ENCODE peak calls at places on chromosomes 13 and 19, in six cellular contexts. One of them, this sample, is unnamed. For H3K4me1, the result is how much of the 10 kb centered on the place peaks cover.

GRCh38 chr19:43820098-43820860 is 6.8 kb upstream of the ZNF283 start:
- DNase-seq in right atrium auricular region: no peak
- DNase-seq in thyroid gland: peak
- DNase-seq in PC-3: no peak
- DNase-seq in hepatocyte: no peak
- DNase-seq in Peyer's patch: no peak
- DNase-seq in this sample: peak

GRCh38 chr13:36718146-36718545 is 44.3 kb downstream of the SERTM1 start:
- DNase-seq in right atrium auricular region: no peak
- DNase-seq in thyroid gland: no peak
- DNase-seq in PC-3: peak
- DNase-seq in hepatocyte: no peak
- DNase-seq in Peyer's patch: no peak
- DNase-seq in this sample: no peak

GRCh38 chr13:48892311-48892710 is 83.4 kb upstream of the FNDC3A start:
- DNase-seq in right atrium auricular region: no peak
- DNase-seq in thyroid gland: no peak
- DNase-seq in PC-3: peak
- DNase-seq in hepatocyte: peak
- DNase-seq in Peyer's patch: no peak
- DNase-seq in this sample: no peak

GRCh38 chr19:371501-372160 is 27.0 kb upstream of the MIER2 start:
- DNase-seq in right atrium auricular region: no peak
- DNase-seq in thyroid gland: no peak
- DNase-seq in PC-3: no peak
- DNase-seq in hepatocyte: no peak
- DNase-seq in Peyer's patch: peak
- DNase-seq in this sample: no peak

GRCh38 chr19:35644206-35644986 is 2.9 kb downstream of the ETV2 start:
- DNase-seq in right atrium auricular region: peak
- DNase-seq in thyroid gland: peak
- DNase-seq in PC-3: peak
- DNase-seq in hepatocyte: peak
- DNase-seq in Peyer's patch: peak
- DNase-seq in this sample: peak

GRCh38 chr13:95524270-95524901 is 28.1 kb upstream of the CLDN10 start:
- DNase-seq in right atrium auricular region: no peak
- DNase-seq in thyroid gland: no peak
- DNase-seq in PC-3: peak
- DNase-seq in hepatocyte: no peak
- DNase-seq in Peyer's patch: no peak
- DNase-seq in this sample: no peak

GRCh38 chr19:3984908-3985642 is at the start of gene EEF2:
- DNase-seq in right atrium auricular region: peak
- DNase-seq in thyroid gland: peak
- DNase-seq in PC-3: peak
- DNase-seq in hepatocyte: peak
- DNase-seq in Peyer's patch: peak
- DNase-seq in this sample: peak

GRCh38 chr19:46927893-46928292 is 67.1 kb downstream of the ARHGAP35 start:
- DNase-seq in right atrium auricular region: no peak
- DNase-seq in thyroid gland: no peak
- DNase-seq in PC-3: no peak
- DNase-seq in hepatocyte: no peak
- DNase-seq in Peyer's patch: no peak
- DNase-seq in this sample: no peak

DNA sequence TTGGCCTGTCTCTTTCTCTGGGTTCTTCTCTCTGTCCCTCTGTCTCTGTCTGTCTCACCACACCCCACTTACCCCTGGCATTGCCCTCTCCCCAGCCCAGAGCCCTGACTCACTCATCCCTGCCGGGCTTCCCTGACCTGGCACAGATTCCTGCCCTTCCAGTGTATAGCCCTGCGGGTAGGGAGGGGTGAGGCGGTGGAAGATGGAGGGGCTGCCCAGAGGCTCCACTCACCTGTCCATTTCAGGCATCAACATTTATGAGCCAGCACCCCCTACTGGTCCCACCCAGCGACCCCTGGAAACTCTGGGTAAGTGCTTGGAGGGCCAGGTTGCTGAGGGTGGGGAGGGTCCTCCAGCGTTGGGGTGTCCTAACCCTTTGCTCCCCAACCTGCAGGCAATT is 1.0 kb downstream of the NCCRP1 start:
- DNase-seq in right atrium auricular region: no peak
- DNase-seq in thyroid gland: no peak
- DNase-seq in PC-3: peak
- DNase-seq in hepatocyte: no peak
- DNase-seq in Peyer's patch: no peak
- DNase-seq in this sample: no peak
- H3K27ac ChIP-seq in right atrium auricular region: no peak
- H3K27ac ChIP-seq in thyroid gland: no peak
- H3K27ac ChIP-seq in PC-3: no peak
- H3K27ac ChIP-seq in hepatocyte: no peak
- H3K27ac ChIP-seq in Peyer's patch: no peak
- H3K27ac ChIP-seq in this sample: no peak

DNA sequence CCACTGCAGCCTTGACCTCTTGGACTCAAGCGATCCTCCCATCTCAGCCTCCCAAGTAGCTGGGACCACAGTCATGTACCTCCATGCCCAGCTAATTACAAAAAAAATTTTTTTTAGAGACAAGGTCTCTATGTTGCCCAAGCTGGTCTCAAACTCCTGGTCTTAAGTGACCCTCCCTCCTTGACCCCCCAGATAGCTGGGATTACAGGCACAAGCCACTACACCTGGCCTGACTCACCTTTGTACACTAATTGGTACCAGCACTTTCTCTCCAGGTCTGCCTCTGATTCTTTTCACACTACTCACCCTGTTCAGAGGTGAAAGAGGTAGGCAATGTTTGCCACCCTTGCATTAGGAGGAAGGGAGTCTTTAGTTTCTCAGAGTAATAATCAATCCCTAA is 5.5 kb upstream of the EPS15L1 start:
- DNase-seq in right atrium auricular region: no peak
- DNase-seq in thyroid gland: no peak
- DNase-seq in PC-3: no peak
- DNase-seq in hepatocyte: no peak
- DNase-seq in Peyer's patch: no peak
- DNase-seq in this sample: no peak
- H3K4me3 ChIP-seq in right atrium auricular region: no peak
- H3K4me3 ChIP-seq in thyroid gland: no peak
- H3K4me3 ChIP-seq in PC-3: no peak
- H3K4me3 ChIP-seq in hepatocyte: no peak
- H3K4me3 ChIP-seq in Peyer's patch: no peak
- H3K4me3 ChIP-seq in this sample: no peak

GRCh38 chr19:6238643-6239281 is 41.0 kb downstream of the MLLT1 start:
- DNase-seq in right atrium auricular region: no peak
- DNase-seq in thyroid gland: no peak
- DNase-seq in PC-3: peak
- DNase-seq in hepatocyte: no peak
- DNase-seq in Peyer's patch: peak
- DNase-seq in this sample: peak
- H3K4me1 ChIP-seq in right atrium auricular region: half or more
- H3K4me1 ChIP-seq in thyroid gland: half or more
- H3K4me1 ChIP-seq in PC-3: under half
- H3K4me1 ChIP-seq in hepatocyte: under half
- H3K4me1 ChIP-seq in Peyer's patch: under half
- H3K4me1 ChIP-seq in this sample: under half

DNA sequence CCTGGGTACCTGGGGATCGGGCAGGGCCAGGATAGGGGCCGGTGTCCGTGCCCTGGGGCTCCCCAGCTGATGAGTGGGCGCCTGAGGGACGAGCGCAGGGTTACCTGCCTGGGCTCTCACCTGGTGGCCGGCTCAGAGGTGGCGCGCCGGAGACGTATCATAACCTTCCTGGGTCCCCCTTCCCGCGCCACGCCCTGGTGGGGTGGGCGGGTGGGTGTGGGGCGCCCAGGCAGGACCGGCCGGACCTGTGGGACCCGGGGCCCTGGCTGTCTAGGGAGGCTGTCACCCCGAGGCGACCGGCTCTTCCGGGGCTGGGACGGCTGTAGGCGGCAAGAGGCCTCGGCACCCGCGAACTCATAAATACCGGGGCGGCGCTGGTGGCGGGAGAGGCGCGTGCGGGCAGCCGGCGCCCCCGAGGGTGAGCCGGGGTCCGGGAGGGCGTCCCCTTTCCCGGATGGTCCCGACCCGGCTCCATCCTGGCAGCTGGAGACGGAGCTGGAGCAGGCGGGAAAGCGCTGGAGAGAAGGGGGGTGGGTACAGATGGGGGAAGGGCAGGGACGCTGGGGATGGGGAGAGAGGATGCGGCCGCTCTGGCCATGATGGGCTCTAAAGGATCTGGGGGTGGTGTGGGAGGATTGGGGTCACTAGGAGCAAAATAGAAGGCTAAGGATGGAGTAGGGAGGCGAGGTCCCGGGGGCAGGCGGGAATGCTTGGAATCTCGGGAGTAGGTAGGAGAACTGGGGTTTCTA is at the start of gene ACP7:
- DNase-seq in right atrium auricular region: no peak
- DNase-seq in thyroid gland: no peak
- DNase-seq in PC-3: peak
- DNase-seq in hepatocyte: peak
- DNase-seq in Peyer's patch: no peak
- DNase-seq in this sample: no peak
- H3K27ac ChIP-seq in right atrium auricular region: no peak
- H3K27ac ChIP-seq in thyroid gland: no peak
- H3K27ac ChIP-seq in PC-3: peak
- H3K27ac ChIP-seq in hepatocyte: no peak
- H3K27ac ChIP-seq in Peyer's patch: no peak
- H3K27ac ChIP-seq in this sample: no peak

GRCh38 chr19:13005861-13006370 is 10.6 kb downstream of the NFIX start:
- DNase-seq in right atrium auricular region: no peak
- DNase-seq in thyroid gland: no peak
- DNase-seq in PC-3: no peak
- DNase-seq in hepatocyte: no peak
- DNase-seq in Peyer's patch: no peak
- DNase-seq in this sample: no peak

GRCh38 chr19:13005253-13005652 is 10.0 kb downstream of the NFIX start:
- DNase-seq in right atrium auricular region: no peak
- DNase-seq in thyroid gland: no peak
- DNase-seq in PC-3: no peak
- DNase-seq in hepatocyte: no peak
- DNase-seq in Peyer's patch: no peak
- DNase-seq in this sample: no peak

GRCh38 chr19:13007292-13008045 is 12.2 kb downstream of the NFIX start:
- DNase-seq in right atrium auricular region: peak
- DNase-seq in thyroid gland: peak
- DNase-seq in PC-3: no peak
- DNase-seq in hepatocyte: no peak
- DNase-seq in Peyer's patch: no peak
- DNase-seq in this sample: peak

GRCh38 chr19:13004273-13004672 is 9.0 kb downstream of the NFIX start:
- DNase-seq in right atrium auricular region: no peak
- DNase-seq in thyroid gland: no peak
- DNase-seq in PC-3: no peak
- DNase-seq in hepatocyte: no peak
- DNase-seq in Peyer's patch: peak
- DNase-seq in this sample: no peak

GRCh38 chr19:13006431-13007281 is 11.4 kb downstream of the NFIX start:
- DNase-seq in right atrium auricular region: no peak
- DNase-seq in thyroid gland: peak
- DNase-seq in PC-3: no peak
- DNase-seq in hepatocyte: no peak
- DNase-seq in Peyer's patch: no peak
- DNase-seq in this sample: no peak
- H3K4me3 ChIP-seq in right atrium auricular region: no peak
- H3K4me3 ChIP-seq in thyroid gland: no peak
- H3K4me3 ChIP-seq in PC-3: no peak
- H3K4me3 ChIP-seq in hepatocyte: no peak
- H3K4me3 ChIP-seq in Peyer's patch: no peak
- H3K4me3 ChIP-seq in this sample: no peak

This sample was measured in testis.